ENCODE peak calls at places on chromosomes 3 and 15, in nine cellular contexts. One of them, this sample, is unnamed.

GRCh38 chr15:65189102-65189740 is 4.1 kb upstream of the CLPX start:
- DNase-seq in COR-L47: peak; percentile 25
- DNase-seq in cerebellum: peak; percentile 16
- DNase-seq in mucosa of descending colon: peak; percentile 31
- DNase-seq in PC-9: no peak
- DNase-seq in mesendoderm: peak; percentile 78
- DNase-seq in cortex of kidney: no peak
- DNase-seq in A549: peak; percentile 74
- DNase-seq in hippocampal formation: no peak
- DNase-seq in this sample: peak; percentile 31

GRCh38 chr3:194824676-194825075 is 139.0 kb downstream of the FAM43A start:
- DNase-seq in mucosa of descending colon: no peak
- DNase-seq in COR-L47: no peak
- DNase-seq in A549: no peak
- DNase-seq in cerebellum: no peak
- DNase-seq in mesendoderm: no peak
- DNase-seq in hippocampal formation: no peak
- DNase-seq in PC-9: no peak
- DNase-seq in cortex of kidney: no peak
- DNase-seq in this sample: no peak

GRCh38 chr15:45795487-45796069 is 160.7 kb downstream of the SQOR start:
- DNase-seq in mesendoderm: peak; percentile 89
- DNase-seq in hippocampal formation: no peak
- DNase-seq in A549: peak; percentile 40
- DNase-seq in COR-L47: peak; percentile 82
- DNase-seq in mucosa of descending colon: peak; percentile 62
- DNase-seq in cerebellum: peak; percentile 27
- DNase-seq in cortex of kidney: no peak
- DNase-seq in PC-9: no peak
- DNase-seq in this sample: no peak

GRCh38 chr3:72258366-72258765 is 473.4 kb upstream of the PROK2 start:
- DNase-seq in mucosa of descending colon: no peak
- DNase-seq in cerebellum: no peak
- DNase-seq in mesendoderm: no peak
- DNase-seq in PC-9: no peak
- DNase-seq in cortex of kidney: no peak
- DNase-seq in COR-L47: peak; percentile 81
- DNase-seq in A549: no peak
- DNase-seq in hippocampal formation: no peak
- DNase-seq in this sample: no peak

GRCh38 chr3:13189639-13190375 is 116.6 kb upstream of the IQSEC1 start:
- DNase-seq in mesendoderm: no peak
- DNase-seq in cerebellum: no peak
- DNase-seq in mucosa of descending colon: no peak
- DNase-seq in PC-9: no peak
- DNase-seq in cortex of kidney: no peak
- DNase-seq in hippocampal formation: no peak
- DNase-seq in A549: no peak
- DNase-seq in COR-L47: no peak
- DNase-seq in this sample: no peak

GRCh38 chr3:102733811-102734574 is 299.2 kb downstream of the ZPLD1 start:
- DNase-seq in PC-9: no peak
- DNase-seq in COR-L47: no peak
- DNase-seq in A549: no peak
- DNase-seq in mucosa of descending colon: no peak
- DNase-seq in mesendoderm: peak; percentile 51
- DNase-seq in cerebellum: no peak
- DNase-seq in hippocampal formation: no peak
- DNase-seq in cortex of kidney: no peak
- DNase-seq in this sample: no peak

GRCh38 chr15:48176097-48176496 is 2.0 kb downstream of the MYEF2 start:
- DNase-seq in mesendoderm: no peak
- DNase-seq in cerebellum: no peak
- DNase-seq in cortex of kidney: no peak
- DNase-seq in A549: no peak
- DNase-seq in hippocampal formation: no peak
- DNase-seq in mucosa of descending colon: no peak
- DNase-seq in PC-9: no peak
- DNase-seq in COR-L47: peak; percentile 2
- DNase-seq in this sample: no peak

GRCh38 chr3:94176886-94177285 is 114.0 kb downstream of the NSUN3 start:
- DNase-seq in PC-9: no peak
- DNase-seq in mesendoderm: no peak
- DNase-seq in cerebellum: no peak
- DNase-seq in cortex of kidney: no peak
- DNase-seq in mucosa of descending colon: no peak
- DNase-seq in A549: no peak
- DNase-seq in hippocampal formation: no peak
- DNase-seq in COR-L47: no peak
- DNase-seq in this sample: no peak

GRCh38 chr15:50137330-50137761 is 18.3 kb upstream of the ATP8B4 start:
- DNase-seq in cerebellum: no peak
- DNase-seq in PC-9: peak; percentile 78
- DNase-seq in mesendoderm: no peak
- DNase-seq in mucosa of descending colon: no peak
- DNase-seq in hippocampal formation: no peak
- DNase-seq in COR-L47: no peak
- DNase-seq in A549: peak; percentile 94
- DNase-seq in cortex of kidney: no peak
- DNase-seq in this sample: peak; percentile 74

GRCh38 chr3:52790741-52791140 is 3.9 kb upstream of the ITIH3 start:
- DNase-seq in cortex of kidney: no peak
- DNase-seq in PC-9: no peak
- DNase-seq in COR-L47: no peak
- DNase-seq in hippocampal formation: no peak
- DNase-seq in A549: no peak
- DNase-seq in mesendoderm: no peak
- DNase-seq in cerebellum: no peak
- DNase-seq in mucosa of descending colon: no peak
- DNase-seq in this sample: no peak

GRCh38 chr3:42476225-42477160 is 25.9 kb upstream of the VIPR1 start:
- DNase-seq in mucosa of descending colon: peak; percentile 75
- DNase-seq in mesendoderm: no peak
- DNase-seq in PC-9: peak; percentile 97
- DNase-seq in COR-L47: peak; percentile 7
- DNase-seq in cerebellum: no peak
- DNase-seq in cortex of kidney: no peak
- DNase-seq in hippocampal formation: no peak
- DNase-seq in A549: no peak
- DNase-seq in this sample: no peak

GRCh38 chr3:46926039-46926438 is 48.5 kb downstream of the PTH1R start:
- DNase-seq in COR-L47: no peak
- DNase-seq in PC-9: no peak
- DNase-seq in cortex of kidney: no peak
- DNase-seq in mucosa of descending colon: no peak
- DNase-seq in hippocampal formation: no peak
- DNase-seq in mesendoderm: no peak
- DNase-seq in A549: peak; percentile 60
- DNase-seq in cerebellum: no peak
- DNase-seq in this sample: no peak

GRCh38 chr3:125357032-125357658 is 18.0 kb downstream of the ZNF148 start:
- DNase-seq in cortex of kidney: no peak
- DNase-seq in COR-L47: peak; percentile 15
- DNase-seq in hippocampal formation: peak; percentile 59
- DNase-seq in PC-9: no peak
- DNase-seq in A549: peak; percentile 40
- DNase-seq in mucosa of descending colon: peak; percentile 29
- DNase-seq in mesendoderm: peak; percentile 31
- DNase-seq in cerebellum: peak; percentile 29
- DNase-seq in this sample: no peak

GRCh38 chr15:82698711-82699345 is 10.8 kb downstream of the AP3B2 start:
- DNase-seq in A549: no peak
- DNase-seq in mucosa of descending colon: no peak
- DNase-seq in cerebellum: no peak
- DNase-seq in PC-9: no peak
- DNase-seq in hippocampal formation: no peak
- DNase-seq in COR-L47: no peak
- DNase-seq in cortex of kidney: no peak
- DNase-seq in mesendoderm: peak; percentile 40
- DNase-seq in this sample: no peak

This sample was measured in T1000.